ENCODE peak calls at places on chromosomes 1 and 21, in four cellular contexts. One of them, this sample, is unnamed.

GRCh38 chr1:224433671-224434446 is 738 bp downstream of the WDR26 start:
- DNase-seq in choroid plexus epithelial cell: peak
- DNase-seq in SK-N-SH: peak
- DNase-seq in fibroblast of mammary gland: no peak
- DNase-seq in this sample: no peak

GRCh38 chr1:56993355-56993985 is 27.7 kb upstream of the C8B start:
- DNase-seq in choroid plexus epithelial cell: no peak
- DNase-seq in SK-N-SH: no peak
- DNase-seq in fibroblast of mammary gland: no peak
- DNase-seq in this sample: no peak

GRCh38 chr1:201582977-201583376 is 44.0 kb downstream of the NAV1 start:
- DNase-seq in choroid plexus epithelial cell: no peak
- DNase-seq in SK-N-SH: no peak
- DNase-seq in fibroblast of mammary gland: no peak
- DNase-seq in this sample: no peak

GRCh38 chr21:43881283-43881682 is 16.3 kb downstream of the AGPAT3 start:
- DNase-seq in choroid plexus epithelial cell: no peak
- DNase-seq in SK-N-SH: no peak
- DNase-seq in fibroblast of mammary gland: no peak
- DNase-seq in this sample: no peak

GRCh38 chr1:59258412-59259032 is 38.4 kb upstream of the FGGY start:
- DNase-seq in choroid plexus epithelial cell: no peak
- DNase-seq in SK-N-SH: no peak
- DNase-seq in fibroblast of mammary gland: no peak
- DNase-seq in this sample: no peak

GRCh38 chr21:42435833-42436232 is 32.1 kb downstream of the UBASH3A start:
- DNase-seq in choroid plexus epithelial cell: no peak
- DNase-seq in SK-N-SH: no peak
- DNase-seq in fibroblast of mammary gland: no peak
- DNase-seq in this sample: no peak

GRCh38 chr1:119714583-119714982 is 2.8 kb downstream of the PHGDH start:
- DNase-seq in choroid plexus epithelial cell: no peak
- DNase-seq in SK-N-SH: no peak
- DNase-seq in fibroblast of mammary gland: peak
- DNase-seq in this sample: peak

GRCh38 chr1:35864813-35865212 is 18.2 kb upstream of the AGO1 start:
- DNase-seq in choroid plexus epithelial cell: no peak
- DNase-seq in SK-N-SH: no peak
- DNase-seq in fibroblast of mammary gland: no peak
- DNase-seq in this sample: no peak

GRCh38 chr1:184574588-184574987 is 180.1 kb downstream of the EDEM3 start:
- DNase-seq in choroid plexus epithelial cell: no peak
- DNase-seq in SK-N-SH: no peak
- DNase-seq in fibroblast of mammary gland: no peak
- DNase-seq in this sample: no peak

GRCh38 chr1:5338466-5338865 is 653.8 kb downstream of the NPHP4 start:
- DNase-seq in choroid plexus epithelial cell: no peak
- DNase-seq in SK-N-SH: no peak
- DNase-seq in fibroblast of mammary gland: no peak
- DNase-seq in this sample: no peak

GRCh38 chr1:2416403-2416802 is 4.0 kb upstream of the PEX10 start:
- DNase-seq in choroid plexus epithelial cell: no peak
- DNase-seq in SK-N-SH: no peak
- DNase-seq in fibroblast of mammary gland: no peak
- DNase-seq in this sample: no peak

GRCh38 chr21:26686278-26686677 is 113.2 kb upstream of the CYYR1 start:
- DNase-seq in choroid plexus epithelial cell: peak
- DNase-seq in SK-N-SH: peak
- DNase-seq in fibroblast of mammary gland: peak
- DNase-seq in this sample: peak

GRCh38 chr1:16122916-16123315 is 33.0 kb downstream of the EPHA2 start:
- DNase-seq in choroid plexus epithelial cell: peak
- DNase-seq in SK-N-SH: no peak
- DNase-seq in fibroblast of mammary gland: peak
- DNase-seq in this sample: peak

GRCh38 chr1:223702735-223703667 is 9.3 kb upstream of the CAPN2 start:
- DNase-seq in choroid plexus epithelial cell: no peak
- DNase-seq in SK-N-SH: no peak
- DNase-seq in fibroblast of mammary gland: peak
- DNase-seq in this sample: peak

GRCh38 chr1:17201201-17202021 is 3.5 kb upstream of the PADI1 start:
- DNase-seq in choroid plexus epithelial cell: no peak
- DNase-seq in SK-N-SH: no peak
- DNase-seq in fibroblast of mammary gland: no peak
- DNase-seq in this sample: no peak

GRCh38 chr1:86741947-86742572 is 37.7 kb downstream of the SH3GLB1 start:
- DNase-seq in choroid plexus epithelial cell: peak
- DNase-seq in SK-N-SH: peak
- DNase-seq in fibroblast of mammary gland: peak
- DNase-seq in this sample: peak

GRCh38 chr1:112465122-112465521 is 43.6 kb upstream of the WNT2B start:
- DNase-seq in choroid plexus epithelial cell: peak
- DNase-seq in SK-N-SH: no peak
- DNase-seq in fibroblast of mammary gland: peak
- DNase-seq in this sample: peak

GRCh38 chr1:39359028-39359570 is 132.3 kb upstream of the BMP8A start:
- DNase-seq in choroid plexus epithelial cell: peak
- DNase-seq in SK-N-SH: no peak
- DNase-seq in fibroblast of mammary gland: no peak
- DNase-seq in this sample: peak

GRCh38 chr1:234866007-234866866 is 256.3 kb upstream of the IRF2BP2 start:
- DNase-seq in choroid plexus epithelial cell: peak
- DNase-seq in SK-N-SH: no peak
- DNase-seq in fibroblast of mammary gland: peak
- DNase-seq in this sample: peak

GRCh38 chr1:168135982-168136708 is 585 bp downstream of the GPR161 start:
- DNase-seq in choroid plexus epithelial cell: no peak
- DNase-seq in SK-N-SH: peak
- DNase-seq in fibroblast of mammary gland: peak
- DNase-seq in this sample: peak

GRCh38 chr1:154809436-154810413 is 60.4 kb downstream of the KCNN3 start:
- DNase-seq in choroid plexus epithelial cell: peak
- DNase-seq in SK-N-SH: no peak
- DNase-seq in fibroblast of mammary gland: peak
- DNase-seq in this sample: peak

GRCh38 chr21:45596704-45597318 is 46.7 kb upstream of the PCBP3 start:
- DNase-seq in choroid plexus epithelial cell: peak
- DNase-seq in SK-N-SH: peak
- DNase-seq in fibroblast of mammary gland: peak
- DNase-seq in this sample: peak

GRCh38 chr21:37915941-37916794 is at the start of gene KCNJ6:
- DNase-seq in choroid plexus epithelial cell: peak
- DNase-seq in SK-N-SH: peak
- DNase-seq in fibroblast of mammary gland: peak
- DNase-seq in this sample: peak

GRCh38 chr1:54904476-54905048 is 17.6 kb upstream of the DHCR24 start:
- DNase-seq in choroid plexus epithelial cell: peak
- DNase-seq in SK-N-SH: no peak
- DNase-seq in fibroblast of mammary gland: peak
- DNase-seq in this sample: peak

GRCh38 chr1:164768045-164768402 is 209.0 kb downstream of the PBX1 start:
- DNase-seq in choroid plexus epithelial cell: peak
- DNase-seq in SK-N-SH: no peak
- DNase-seq in fibroblast of mammary gland: no peak
- DNase-seq in this sample: peak

GRCh38 chr1:87328121-87329050 is at the start of gene LMO4:
- DNase-seq in choroid plexus epithelial cell: peak
- DNase-seq in SK-N-SH: peak
- DNase-seq in fibroblast of mammary gland: peak
- DNase-seq in this sample: peak

GRCh38 chr1:150371110-150371509 is 7.2 kb downstream of the RPRD2 start:
- DNase-seq in choroid plexus epithelial cell: no peak
- DNase-seq in SK-N-SH: no peak
- DNase-seq in fibroblast of mammary gland: no peak
- DNase-seq in this sample: no peak

GRCh38 chr1:214694769-214695168 is 91.8 kb downstream of the CENPF start:
- DNase-seq in choroid plexus epithelial cell: no peak
- DNase-seq in SK-N-SH: no peak
- DNase-seq in fibroblast of mammary gland: no peak
- DNase-seq in this sample: no peak

GRCh38 chr1:61253059-61253735 is 170.8 kb downstream of the NFIA start:
- DNase-seq in choroid plexus epithelial cell: peak
- DNase-seq in SK-N-SH: no peak
- DNase-seq in fibroblast of mammary gland: peak
- DNase-seq in this sample: peak

DNA sequence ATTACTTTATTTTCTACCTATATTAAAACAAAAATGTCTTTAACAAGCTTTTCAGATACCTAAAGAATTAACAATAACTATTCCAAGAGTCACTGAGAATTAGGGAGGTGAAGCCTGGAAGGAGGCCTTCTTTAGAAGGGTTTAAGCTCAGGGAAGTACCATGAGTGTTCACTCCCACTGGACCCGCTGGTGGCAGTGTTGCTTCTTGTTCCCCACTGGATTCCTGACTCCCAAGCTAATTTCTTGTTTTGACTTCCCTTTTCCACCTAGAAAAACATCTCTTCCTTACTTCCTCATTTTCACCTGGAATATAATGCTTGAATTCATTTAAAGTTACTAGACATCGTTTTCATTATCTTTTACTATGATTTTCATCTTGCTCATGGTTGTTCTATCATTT is 264.2 kb downstream of the HMCN1 start:
- DNase-seq in choroid plexus epithelial cell: no peak
- DNase-seq in SK-N-SH: no peak
- DNase-seq in fibroblast of mammary gland: no peak
- DNase-seq in this sample: no peak
- TF ChIP-seq CTCF in choroid plexus epithelial cell: peak
- TF ChIP-seq CTCF in SK-N-SH: peak
- TF ChIP-seq CTCF in fibroblast of mammary gland: no peak
- TF ChIP-seq CTCF in this sample: no peak

DNA sequence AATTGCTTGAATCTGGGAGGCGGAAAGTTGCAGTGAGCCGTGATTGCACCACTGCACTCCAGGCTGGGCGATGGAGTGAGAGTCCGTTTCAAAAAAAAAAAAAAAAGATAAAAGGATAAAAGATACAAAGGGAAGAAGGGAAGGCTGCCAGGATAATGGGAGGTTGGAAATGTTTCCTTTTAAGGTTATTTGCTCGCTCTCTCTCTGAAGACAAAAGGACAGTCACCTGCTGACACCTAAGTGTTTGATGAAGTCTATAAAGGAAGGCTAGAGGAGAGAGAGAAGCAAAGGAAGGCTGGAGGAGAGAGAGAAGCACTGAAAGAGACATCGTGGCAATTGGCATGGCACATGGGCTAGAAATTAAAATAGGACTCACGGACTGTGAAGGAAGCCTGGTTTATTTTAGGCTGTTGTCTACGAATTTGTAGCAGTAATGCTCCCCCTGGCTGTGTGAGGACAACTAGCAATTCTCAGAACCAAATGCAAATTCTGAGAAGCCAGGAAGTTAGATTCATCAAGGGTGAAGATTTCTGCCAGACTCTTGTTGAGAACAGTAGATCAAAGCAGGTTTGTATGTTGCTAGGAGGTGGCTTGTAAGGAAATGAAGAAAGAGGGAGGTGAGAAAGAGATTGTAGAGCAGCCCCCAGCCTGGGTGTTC is 154.2 kb downstream of the ZP4 start:
- DNase-seq in choroid plexus epithelial cell: no peak
- DNase-seq in SK-N-SH: peak
- DNase-seq in fibroblast of mammary gland: no peak
- DNase-seq in this sample: no peak
- TF ChIP-seq CTCF in choroid plexus epithelial cell: no peak
- TF ChIP-seq CTCF in SK-N-SH: peak
- TF ChIP-seq CTCF in fibroblast of mammary gland: peak
- TF ChIP-seq CTCF in this sample: no peak

GRCh38 chr1:197904126-197904787 is 1.8 kb downstream of the C1orf53 start:
- DNase-seq in choroid plexus epithelial cell: no peak
- DNase-seq in SK-N-SH: no peak
- DNase-seq in fibroblast of mammary gland: no peak
- DNase-seq in this sample: no peak

GRCh38 chr1:197903196-197903514 is 725 bp downstream of the C1orf53 start:
- DNase-seq in choroid plexus epithelial cell: no peak
- DNase-seq in SK-N-SH: no peak
- DNase-seq in fibroblast of mammary gland: no peak
- DNase-seq in this sample: no peak

GRCh38 chr1:197902131-197902453 is 338 bp upstream of the C1orf53 start:
- DNase-seq in choroid plexus epithelial cell: no peak
- DNase-seq in SK-N-SH: no peak
- DNase-seq in fibroblast of mammary gland: no peak
- DNase-seq in this sample: no peak

GRCh38 chr1:197905699-197906351 is 3.4 kb downstream of the C1orf53 start:
- DNase-seq in choroid plexus epithelial cell: no peak
- DNase-seq in SK-N-SH: no peak
- DNase-seq in fibroblast of mammary gland: no peak
- DNase-seq in this sample: no peak

DNA sequence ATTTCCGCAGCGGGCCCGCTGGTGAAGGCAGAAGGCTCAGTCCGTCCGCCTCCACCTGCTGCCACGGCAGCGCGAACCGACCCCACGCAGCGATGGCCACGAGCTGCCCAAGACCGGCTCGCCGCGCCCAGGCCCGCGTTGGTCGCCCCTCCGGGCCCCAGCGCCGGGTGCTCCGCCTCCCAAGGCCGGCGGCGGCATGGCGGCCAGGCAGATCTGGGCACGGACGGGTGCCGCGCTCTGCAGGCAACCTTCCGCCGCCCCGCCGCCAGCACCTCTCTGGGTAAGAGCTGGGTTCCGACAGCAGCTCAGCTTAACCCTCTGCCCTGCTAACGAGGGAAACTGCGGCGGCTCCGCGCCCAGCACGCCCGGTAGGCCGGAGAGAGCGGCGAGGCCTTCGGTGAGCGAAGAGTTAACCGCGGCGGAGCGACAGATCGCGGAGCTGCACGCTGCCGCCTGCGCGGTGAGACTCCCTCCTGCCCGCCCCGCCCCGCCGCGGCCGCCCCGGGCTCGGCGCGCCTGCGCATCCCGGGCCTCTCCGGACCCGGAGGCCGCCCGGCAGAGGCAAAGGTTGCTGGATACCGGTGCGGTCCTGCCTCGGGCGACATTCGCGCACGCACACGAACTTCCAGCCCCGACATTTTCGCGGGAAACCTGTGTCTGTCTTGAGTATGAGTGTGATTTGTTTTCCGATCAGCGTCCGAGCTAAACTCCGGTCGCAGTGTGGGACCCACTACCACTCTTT is at the start of gene C1orf53:
- DNase-seq in choroid plexus epithelial cell: peak
- DNase-seq in SK-N-SH: peak
- DNase-seq in fibroblast of mammary gland: peak
- DNase-seq in this sample: peak
- TF ChIP-seq CTCF in choroid plexus epithelial cell: no peak
- TF ChIP-seq CTCF in SK-N-SH: no peak
- TF ChIP-seq CTCF in fibroblast of mammary gland: no peak
- TF ChIP-seq CTCF in this sample: no peak

GRCh38 chr1:236128646-236129178 is 13.6 kb upstream of the GPR137B start:
- DNase-seq in choroid plexus epithelial cell: peak
- DNase-seq in SK-N-SH: peak
- DNase-seq in fibroblast of mammary gland: no peak
- DNase-seq in this sample: no peak

GRCh38 chr1:236123563-236123962 is 18.8 kb upstream of the GPR137B start:
- DNase-seq in choroid plexus epithelial cell: no peak
- DNase-seq in SK-N-SH: no peak
- DNase-seq in fibroblast of mammary gland: no peak
- DNase-seq in this sample: no peak

GRCh38 chr1:236122176-236122575 is 20.2 kb upstream of the GPR137B start:
- DNase-seq in choroid plexus epithelial cell: no peak
- DNase-seq in SK-N-SH: no peak
- DNase-seq in fibroblast of mammary gland: no peak
- DNase-seq in this sample: no peak

GRCh38 chr1:236127045-236127444 is 15.3 kb upstream of the GPR137B start:
- DNase-seq in choroid plexus epithelial cell: no peak
- DNase-seq in SK-N-SH: no peak
- DNase-seq in fibroblast of mammary gland: no peak
- DNase-seq in this sample: no peak

GRCh38 chr1:236124965-236125364 is 17.4 kb upstream of the GPR137B start:
- DNase-seq in choroid plexus epithelial cell: peak
- DNase-seq in SK-N-SH: no peak
- DNase-seq in fibroblast of mammary gland: no peak
- DNase-seq in this sample: no peak
- TF ChIP-seq CTCF in choroid plexus epithelial cell: peak
- TF ChIP-seq CTCF in SK-N-SH: no peak
- TF ChIP-seq CTCF in fibroblast of mammary gland: peak
- TF ChIP-seq CTCF in this sample: no peak